ENCODE peak calls at places on chromosomes 16 and 17, in ten cellular contexts. One of them, this sample, is unnamed.

GRCh38 chr17:17108681-17109049 is 66.4 kb downstream of the MPRIP start:
- DNase-seq in mammary epithelial cell: no peak
- DNase-seq in ELR: no peak
- DNase-seq in sigmoid colon: no peak
- DNase-seq in stimulated activated CD8-positive, alpha-beta memory T cell treated with anti-CD3 and anti-CD28 coated beads, Interleukin-4, amount 100 ng/mL, for 48 hours: no peak
- DNase-seq in stimulated activated CD4-positive, alpha-beta T cell treated with anti-CD3 and anti-CD28 coated beads, Interleukin-1b, Interleukin-23, amount 100 ng/mL, for 4 hours: no peak
- DNase-seq in activated CD4-positive, alpha-beta T cell treated with anti-CD3 and anti-CD28 coated beads, Interleukin-2, amount 10 ng/mL, durations not matched to agents 7 days and 5 days: no peak
- DNase-seq in caudate nucleus: peak
- DNase-seq in adipocyte: peak
- DNase-seq in hippocampal formation: peak
- DNase-seq in this sample: no peak

GRCh38 chr17:45018514-45019176 is 32.8 kb downstream of the DCAKD start:
- DNase-seq in mammary epithelial cell: no peak
- DNase-seq in ELR: peak
- DNase-seq in sigmoid colon: no peak
- DNase-seq in stimulated activated CD8-positive, alpha-beta memory T cell treated with anti-CD3 and anti-CD28 coated beads, Interleukin-4, amount 100 ng/mL, for 48 hours: peak
- DNase-seq in stimulated activated CD4-positive, alpha-beta T cell treated with anti-CD3 and anti-CD28 coated beads, Interleukin-1b, Interleukin-23, amount 100 ng/mL, for 4 hours: no peak
- DNase-seq in activated CD4-positive, alpha-beta T cell treated with anti-CD3 and anti-CD28 coated beads, Interleukin-2, amount 10 ng/mL, durations not matched to agents 7 days and 5 days: no peak
- DNase-seq in caudate nucleus: no peak
- DNase-seq in adipocyte: peak
- DNase-seq in hippocampal formation: no peak
- DNase-seq in this sample: no peak

GRCh38 chr17:2957631-2958286 is 105.6 kb downstream of the OR1D5 start:
- DNase-seq in mammary epithelial cell: no peak
- DNase-seq in ELR: no peak
- DNase-seq in sigmoid colon: peak
- DNase-seq in stimulated activated CD8-positive, alpha-beta memory T cell treated with anti-CD3 and anti-CD28 coated beads, Interleukin-4, amount 100 ng/mL, for 48 hours: no peak
- DNase-seq in stimulated activated CD4-positive, alpha-beta T cell treated with anti-CD3 and anti-CD28 coated beads, Interleukin-1b, Interleukin-23, amount 100 ng/mL, for 4 hours: no peak
- DNase-seq in activated CD4-positive, alpha-beta T cell treated with anti-CD3 and anti-CD28 coated beads, Interleukin-2, amount 10 ng/mL, durations not matched to agents 7 days and 5 days: no peak
- DNase-seq in caudate nucleus: no peak
- DNase-seq in adipocyte: no peak
- DNase-seq in hippocampal formation: no peak
- DNase-seq in this sample: peak

GRCh38 chr16:23948949-23949392 is 113.2 kb downstream of the PRKCB start:
- DNase-seq in mammary epithelial cell: no peak
- DNase-seq in ELR: no peak
- DNase-seq in sigmoid colon: no peak
- DNase-seq in stimulated activated CD8-positive, alpha-beta memory T cell treated with anti-CD3 and anti-CD28 coated beads, Interleukin-4, amount 100 ng/mL, for 48 hours: peak
- DNase-seq in stimulated activated CD4-positive, alpha-beta T cell treated with anti-CD3 and anti-CD28 coated beads, Interleukin-1b, Interleukin-23, amount 100 ng/mL, for 4 hours: peak
- DNase-seq in activated CD4-positive, alpha-beta T cell treated with anti-CD3 and anti-CD28 coated beads, Interleukin-2, amount 10 ng/mL, durations not matched to agents 7 days and 5 days: peak
- DNase-seq in caudate nucleus: no peak
- DNase-seq in adipocyte: no peak
- DNase-seq in hippocampal formation: no peak
- DNase-seq in this sample: peak

GRCh38 chr17:51422634-51423033 is 162.3 kb downstream of the UTP18 start:
- DNase-seq in mammary epithelial cell: no peak
- DNase-seq in ELR: no peak
- DNase-seq in sigmoid colon: no peak
- DNase-seq in stimulated activated CD8-positive, alpha-beta memory T cell treated with anti-CD3 and anti-CD28 coated beads, Interleukin-4, amount 100 ng/mL, for 48 hours: no peak
- DNase-seq in stimulated activated CD4-positive, alpha-beta T cell treated with anti-CD3 and anti-CD28 coated beads, Interleukin-1b, Interleukin-23, amount 100 ng/mL, for 4 hours: no peak
- DNase-seq in activated CD4-positive, alpha-beta T cell treated with anti-CD3 and anti-CD28 coated beads, Interleukin-2, amount 10 ng/mL, durations not matched to agents 7 days and 5 days: no peak
- DNase-seq in caudate nucleus: no peak
- DNase-seq in adipocyte: no peak
- DNase-seq in hippocampal formation: no peak
- DNase-seq in this sample: no peak

GRCh38 chr17:78647030-78647429 is 69.8 kb upstream of the DNAH17 start:
- DNase-seq in mammary epithelial cell: no peak
- DNase-seq in ELR: no peak
- DNase-seq in sigmoid colon: peak
- DNase-seq in stimulated activated CD8-positive, alpha-beta memory T cell treated with anti-CD3 and anti-CD28 coated beads, Interleukin-4, amount 100 ng/mL, for 48 hours: no peak
- DNase-seq in stimulated activated CD4-positive, alpha-beta T cell treated with anti-CD3 and anti-CD28 coated beads, Interleukin-1b, Interleukin-23, amount 100 ng/mL, for 4 hours: no peak
- DNase-seq in activated CD4-positive, alpha-beta T cell treated with anti-CD3 and anti-CD28 coated beads, Interleukin-2, amount 10 ng/mL, durations not matched to agents 7 days and 5 days: no peak
- DNase-seq in caudate nucleus: no peak
- DNase-seq in adipocyte: no peak
- DNase-seq in hippocampal formation: no peak
- DNase-seq in this sample: no peak

GRCh38 chr17:41771389-41772206 is 14.9 kb downstream of the JUP start:
- DNase-seq in mammary epithelial cell: no peak
- DNase-seq in ELR: no peak
- DNase-seq in sigmoid colon: no peak
- DNase-seq in stimulated activated CD8-positive, alpha-beta memory T cell treated with anti-CD3 and anti-CD28 coated beads, Interleukin-4, amount 100 ng/mL, for 48 hours: no peak
- DNase-seq in stimulated activated CD4-positive, alpha-beta T cell treated with anti-CD3 and anti-CD28 coated beads, Interleukin-1b, Interleukin-23, amount 100 ng/mL, for 4 hours: no peak
- DNase-seq in activated CD4-positive, alpha-beta T cell treated with anti-CD3 and anti-CD28 coated beads, Interleukin-2, amount 10 ng/mL, durations not matched to agents 7 days and 5 days: no peak
- DNase-seq in caudate nucleus: no peak
- DNase-seq in adipocyte: no peak
- DNase-seq in hippocampal formation: no peak
- DNase-seq in this sample: no peak

GRCh38 chr17:78206298-78206697 is 7.8 kb upstream of the BIRC5 start:
- DNase-seq in mammary epithelial cell: no peak
- DNase-seq in ELR: no peak
- DNase-seq in sigmoid colon: no peak
- DNase-seq in stimulated activated CD8-positive, alpha-beta memory T cell treated with anti-CD3 and anti-CD28 coated beads, Interleukin-4, amount 100 ng/mL, for 48 hours: no peak
- DNase-seq in stimulated activated CD4-positive, alpha-beta T cell treated with anti-CD3 and anti-CD28 coated beads, Interleukin-1b, Interleukin-23, amount 100 ng/mL, for 4 hours: no peak
- DNase-seq in activated CD4-positive, alpha-beta T cell treated with anti-CD3 and anti-CD28 coated beads, Interleukin-2, amount 10 ng/mL, durations not matched to agents 7 days and 5 days: no peak
- DNase-seq in caudate nucleus: no peak
- DNase-seq in adipocyte: no peak
- DNase-seq in hippocampal formation: no peak
- DNase-seq in this sample: no peak

GRCh38 chr17:77437017-77437416 is 296.2 kb downstream of the SEC14L1 start:
- DNase-seq in mammary epithelial cell: no peak
- DNase-seq in ELR: no peak
- DNase-seq in sigmoid colon: peak
- DNase-seq in stimulated activated CD8-positive, alpha-beta memory T cell treated with anti-CD3 and anti-CD28 coated beads, Interleukin-4, amount 100 ng/mL, for 48 hours: no peak
- DNase-seq in stimulated activated CD4-positive, alpha-beta T cell treated with anti-CD3 and anti-CD28 coated beads, Interleukin-1b, Interleukin-23, amount 100 ng/mL, for 4 hours: no peak
- DNase-seq in activated CD4-positive, alpha-beta T cell treated with anti-CD3 and anti-CD28 coated beads, Interleukin-2, amount 10 ng/mL, durations not matched to agents 7 days and 5 days: no peak
- DNase-seq in caudate nucleus: no peak
- DNase-seq in adipocyte: peak
- DNase-seq in hippocampal formation: peak
- DNase-seq in this sample: peak

GRCh38 chr17:80803451-80804428 is 187.9 kb upstream of the CHMP6 start:
- DNase-seq in mammary epithelial cell: no peak
- DNase-seq in ELR: no peak
- DNase-seq in sigmoid colon: no peak
- DNase-seq in stimulated activated CD8-positive, alpha-beta memory T cell treated with anti-CD3 and anti-CD28 coated beads, Interleukin-4, amount 100 ng/mL, for 48 hours: no peak
- DNase-seq in stimulated activated CD4-positive, alpha-beta T cell treated with anti-CD3 and anti-CD28 coated beads, Interleukin-1b, Interleukin-23, amount 100 ng/mL, for 4 hours: no peak
- DNase-seq in activated CD4-positive, alpha-beta T cell treated with anti-CD3 and anti-CD28 coated beads, Interleukin-2, amount 10 ng/mL, durations not matched to agents 7 days and 5 days: no peak
- DNase-seq in caudate nucleus: no peak
- DNase-seq in adipocyte: no peak
- DNase-seq in hippocampal formation: no peak
- DNase-seq in this sample: no peak

GRCh38 chr17:29565643-29566472 is 979 bp downstream of the ABHD15 start:
- DNase-seq in mammary epithelial cell: no peak
- DNase-seq in ELR: no peak
- DNase-seq in sigmoid colon: peak
- DNase-seq in stimulated activated CD8-positive, alpha-beta memory T cell treated with anti-CD3 and anti-CD28 coated beads, Interleukin-4, amount 100 ng/mL, for 48 hours: peak
- DNase-seq in stimulated activated CD4-positive, alpha-beta T cell treated with anti-CD3 and anti-CD28 coated beads, Interleukin-1b, Interleukin-23, amount 100 ng/mL, for 4 hours: peak
- DNase-seq in activated CD4-positive, alpha-beta T cell treated with anti-CD3 and anti-CD28 coated beads, Interleukin-2, amount 10 ng/mL, durations not matched to agents 7 days and 5 days: peak
- DNase-seq in caudate nucleus: no peak
- DNase-seq in adipocyte: no peak
- DNase-seq in hippocampal formation: no peak
- DNase-seq in this sample: peak

GRCh38 chr16:4900750-4901149 is 36.2 kb downstream of the PPL start:
- DNase-seq in mammary epithelial cell: no peak
- DNase-seq in ELR: no peak
- DNase-seq in sigmoid colon: no peak
- DNase-seq in stimulated activated CD8-positive, alpha-beta memory T cell treated with anti-CD3 and anti-CD28 coated beads, Interleukin-4, amount 100 ng/mL, for 48 hours: no peak
- DNase-seq in stimulated activated CD4-positive, alpha-beta T cell treated with anti-CD3 and anti-CD28 coated beads, Interleukin-1b, Interleukin-23, amount 100 ng/mL, for 4 hours: no peak
- DNase-seq in activated CD4-positive, alpha-beta T cell treated with anti-CD3 and anti-CD28 coated beads, Interleukin-2, amount 10 ng/mL, durations not matched to agents 7 days and 5 days: no peak
- DNase-seq in caudate nucleus: no peak
- DNase-seq in adipocyte: no peak
- DNase-seq in hippocampal formation: no peak
- DNase-seq in this sample: no peak

GRCh38 chr17:40106089-40106759 is 5.8 kb upstream of the NR1D1 start:
- DNase-seq in mammary epithelial cell: no peak
- DNase-seq in ELR: no peak
- DNase-seq in sigmoid colon: no peak
- DNase-seq in stimulated activated CD8-positive, alpha-beta memory T cell treated with anti-CD3 and anti-CD28 coated beads, Interleukin-4, amount 100 ng/mL, for 48 hours: no peak
- DNase-seq in stimulated activated CD4-positive, alpha-beta T cell treated with anti-CD3 and anti-CD28 coated beads, Interleukin-1b, Interleukin-23, amount 100 ng/mL, for 4 hours: no peak
- DNase-seq in activated CD4-positive, alpha-beta T cell treated with anti-CD3 and anti-CD28 coated beads, Interleukin-2, amount 10 ng/mL, durations not matched to agents 7 days and 5 days: no peak
- DNase-seq in caudate nucleus: no peak
- DNase-seq in adipocyte: no peak
- DNase-seq in hippocampal formation: no peak
- DNase-seq in this sample: no peak

GRCh38 chr17:51258756-51259573 is 884 bp downstream of the MBTD1 start:
- DNase-seq in mammary epithelial cell: peak
- DNase-seq in ELR: peak
- DNase-seq in sigmoid colon: peak
- DNase-seq in stimulated activated CD8-positive, alpha-beta memory T cell treated with anti-CD3 and anti-CD28 coated beads, Interleukin-4, amount 100 ng/mL, for 48 hours: peak
- DNase-seq in stimulated activated CD4-positive, alpha-beta T cell treated with anti-CD3 and anti-CD28 coated beads, Interleukin-1b, Interleukin-23, amount 100 ng/mL, for 4 hours: no peak
- DNase-seq in activated CD4-positive, alpha-beta T cell treated with anti-CD3 and anti-CD28 coated beads, Interleukin-2, amount 10 ng/mL, durations not matched to agents 7 days and 5 days: no peak
- DNase-seq in caudate nucleus: no peak
- DNase-seq in adipocyte: peak
- DNase-seq in hippocampal formation: no peak
- DNase-seq in this sample: peak

GRCh38 chr16:14490281-14490680 is 139.8 kb downstream of the PARN start:
- DNase-seq in mammary epithelial cell: no peak
- DNase-seq in ELR: no peak
- DNase-seq in sigmoid colon: no peak
- DNase-seq in stimulated activated CD8-positive, alpha-beta memory T cell treated with anti-CD3 and anti-CD28 coated beads, Interleukin-4, amount 100 ng/mL, for 48 hours: no peak
- DNase-seq in stimulated activated CD4-positive, alpha-beta T cell treated with anti-CD3 and anti-CD28 coated beads, Interleukin-1b, Interleukin-23, amount 100 ng/mL, for 4 hours: no peak
- DNase-seq in activated CD4-positive, alpha-beta T cell treated with anti-CD3 and anti-CD28 coated beads, Interleukin-2, amount 10 ng/mL, durations not matched to agents 7 days and 5 days: no peak
- DNase-seq in caudate nucleus: no peak
- DNase-seq in adipocyte: no peak
- DNase-seq in hippocampal formation: no peak
- DNase-seq in this sample: no peak

GRCh38 chr16:3013491-3013951 is 798 bp downstream of the CLDN9 start:
- DNase-seq in mammary epithelial cell: no peak
- DNase-seq in ELR: peak
- DNase-seq in sigmoid colon: no peak
- DNase-seq in stimulated activated CD8-positive, alpha-beta memory T cell treated with anti-CD3 and anti-CD28 coated beads, Interleukin-4, amount 100 ng/mL, for 48 hours: no peak
- DNase-seq in stimulated activated CD4-positive, alpha-beta T cell treated with anti-CD3 and anti-CD28 coated beads, Interleukin-1b, Interleukin-23, amount 100 ng/mL, for 4 hours: no peak
- DNase-seq in activated CD4-positive, alpha-beta T cell treated with anti-CD3 and anti-CD28 coated beads, Interleukin-2, amount 10 ng/mL, durations not matched to agents 7 days and 5 days: no peak
- DNase-seq in caudate nucleus: no peak
- DNase-seq in adipocyte: no peak
- DNase-seq in hippocampal formation: no peak
- DNase-seq in this sample: no peak

GRCh38 chr17:79252886-79253285 is 178.3 kb downstream of the ENGASE start:
- DNase-seq in mammary epithelial cell: no peak
- DNase-seq in ELR: no peak
- DNase-seq in sigmoid colon: no peak
- DNase-seq in stimulated activated CD8-positive, alpha-beta memory T cell treated with anti-CD3 and anti-CD28 coated beads, Interleukin-4, amount 100 ng/mL, for 48 hours: no peak
- DNase-seq in stimulated activated CD4-positive, alpha-beta T cell treated with anti-CD3 and anti-CD28 coated beads, Interleukin-1b, Interleukin-23, amount 100 ng/mL, for 4 hours: no peak
- DNase-seq in activated CD4-positive, alpha-beta T cell treated with anti-CD3 and anti-CD28 coated beads, Interleukin-2, amount 10 ng/mL, durations not matched to agents 7 days and 5 days: no peak
- DNase-seq in caudate nucleus: no peak
- DNase-seq in adipocyte: no peak
- DNase-seq in hippocampal formation: no peak
- DNase-seq in this sample: no peak

GRCh38 chr16:69106491-69107291 is 1.2 kb downstream of the HAS3 start:
- DNase-seq in mammary epithelial cell: peak
- DNase-seq in ELR: peak
- DNase-seq in sigmoid colon: no peak
- DNase-seq in stimulated activated CD8-positive, alpha-beta memory T cell treated with anti-CD3 and anti-CD28 coated beads, Interleukin-4, amount 100 ng/mL, for 48 hours: peak
- DNase-seq in stimulated activated CD4-positive, alpha-beta T cell treated with anti-CD3 and anti-CD28 coated beads, Interleukin-1b, Interleukin-23, amount 100 ng/mL, for 4 hours: no peak
- DNase-seq in activated CD4-positive, alpha-beta T cell treated with anti-CD3 and anti-CD28 coated beads, Interleukin-2, amount 10 ng/mL, durations not matched to agents 7 days and 5 days: no peak
- DNase-seq in caudate nucleus: no peak
- DNase-seq in adipocyte: no peak
- DNase-seq in hippocampal formation: no peak
- DNase-seq in this sample: no peak

GRCh38 chr17:9644910-9645751 is at the start of gene USP43:
- DNase-seq in mammary epithelial cell: peak
- DNase-seq in ELR: peak
- DNase-seq in sigmoid colon: no peak
- DNase-seq in stimulated activated CD8-positive, alpha-beta memory T cell treated with anti-CD3 and anti-CD28 coated beads, Interleukin-4, amount 100 ng/mL, for 48 hours: peak
- DNase-seq in stimulated activated CD4-positive, alpha-beta T cell treated with anti-CD3 and anti-CD28 coated beads, Interleukin-1b, Interleukin-23, amount 100 ng/mL, for 4 hours: peak
- DNase-seq in activated CD4-positive, alpha-beta T cell treated with anti-CD3 and anti-CD28 coated beads, Interleukin-2, amount 10 ng/mL, durations not matched to agents 7 days and 5 days: peak
- DNase-seq in caudate nucleus: no peak
- DNase-seq in adipocyte: peak
- DNase-seq in hippocampal formation: no peak
- DNase-seq in this sample: peak

GRCh38 chr17:4535667-4536258 is 19.4 kb downstream of the MYBBP1A start:
- DNase-seq in mammary epithelial cell: no peak
- DNase-seq in ELR: no peak
- DNase-seq in sigmoid colon: no peak
- DNase-seq in stimulated activated CD8-positive, alpha-beta memory T cell treated with anti-CD3 and anti-CD28 coated beads, Interleukin-4, amount 100 ng/mL, for 48 hours: no peak
- DNase-seq in stimulated activated CD4-positive, alpha-beta T cell treated with anti-CD3 and anti-CD28 coated beads, Interleukin-1b, Interleukin-23, amount 100 ng/mL, for 4 hours: no peak
- DNase-seq in activated CD4-positive, alpha-beta T cell treated with anti-CD3 and anti-CD28 coated beads, Interleukin-2, amount 10 ng/mL, durations not matched to agents 7 days and 5 days: no peak
- DNase-seq in caudate nucleus: no peak
- DNase-seq in adipocyte: no peak
- DNase-seq in hippocampal formation: no peak
- DNase-seq in this sample: no peak

GRCh38 chr17:30137158-30137557 is 20.5 kb downstream of the NSRP1 start:
- DNase-seq in mammary epithelial cell: no peak
- DNase-seq in ELR: no peak
- DNase-seq in sigmoid colon: no peak
- DNase-seq in stimulated activated CD8-positive, alpha-beta memory T cell treated with anti-CD3 and anti-CD28 coated beads, Interleukin-4, amount 100 ng/mL, for 48 hours: no peak
- DNase-seq in stimulated activated CD4-positive, alpha-beta T cell treated with anti-CD3 and anti-CD28 coated beads, Interleukin-1b, Interleukin-23, amount 100 ng/mL, for 4 hours: no peak
- DNase-seq in activated CD4-positive, alpha-beta T cell treated with anti-CD3 and anti-CD28 coated beads, Interleukin-2, amount 10 ng/mL, durations not matched to agents 7 days and 5 days: no peak
- DNase-seq in caudate nucleus: no peak
- DNase-seq in adipocyte: no peak
- DNase-seq in hippocampal formation: no peak
- DNase-seq in this sample: no peak

GRCh38 chr16:52463904-52464303 is 83.0 kb downstream of the TOX3 start:
- DNase-seq in mammary epithelial cell: no peak
- DNase-seq in ELR: no peak
- DNase-seq in sigmoid colon: no peak
- DNase-seq in stimulated activated CD8-positive, alpha-beta memory T cell treated with anti-CD3 and anti-CD28 coated beads, Interleukin-4, amount 100 ng/mL, for 48 hours: no peak
- DNase-seq in stimulated activated CD4-positive, alpha-beta T cell treated with anti-CD3 and anti-CD28 coated beads, Interleukin-1b, Interleukin-23, amount 100 ng/mL, for 4 hours: no peak
- DNase-seq in activated CD4-positive, alpha-beta T cell treated with anti-CD3 and anti-CD28 coated beads, Interleukin-2, amount 10 ng/mL, durations not matched to agents 7 days and 5 days: no peak
- DNase-seq in caudate nucleus: no peak
- DNase-seq in adipocyte: no peak
- DNase-seq in hippocampal formation: no peak
- DNase-seq in this sample: no peak

GRCh38 chr17:67810464-67810863 is 14.8 kb upstream of the BPTF start:
- DNase-seq in mammary epithelial cell: no peak
- DNase-seq in ELR: no peak
- DNase-seq in sigmoid colon: no peak
- DNase-seq in stimulated activated CD8-positive, alpha-beta memory T cell treated with anti-CD3 and anti-CD28 coated beads, Interleukin-4, amount 100 ng/mL, for 48 hours: no peak
- DNase-seq in stimulated activated CD4-positive, alpha-beta T cell treated with anti-CD3 and anti-CD28 coated beads, Interleukin-1b, Interleukin-23, amount 100 ng/mL, for 4 hours: no peak
- DNase-seq in activated CD4-positive, alpha-beta T cell treated with anti-CD3 and anti-CD28 coated beads, Interleukin-2, amount 10 ng/mL, durations not matched to agents 7 days and 5 days: no peak
- DNase-seq in caudate nucleus: no peak
- DNase-seq in adipocyte: no peak
- DNase-seq in hippocampal formation: no peak
- DNase-seq in this sample: no peak

GRCh38 chr17:78535285-78536197 is 41.7 kb downstream of the DNAH17 start:
- DNase-seq in mammary epithelial cell: peak
- DNase-seq in ELR: peak
- DNase-seq in sigmoid colon: peak
- DNase-seq in stimulated activated CD8-positive, alpha-beta memory T cell treated with anti-CD3 and anti-CD28 coated beads, Interleukin-4, amount 100 ng/mL, for 48 hours: no peak
- DNase-seq in stimulated activated CD4-positive, alpha-beta T cell treated with anti-CD3 and anti-CD28 coated beads, Interleukin-1b, Interleukin-23, amount 100 ng/mL, for 4 hours: no peak
- DNase-seq in activated CD4-positive, alpha-beta T cell treated with anti-CD3 and anti-CD28 coated beads, Interleukin-2, amount 10 ng/mL, durations not matched to agents 7 days and 5 days: peak
- DNase-seq in caudate nucleus: no peak
- DNase-seq in adipocyte: no peak
- DNase-seq in hippocampal formation: no peak
- DNase-seq in this sample: peak

GRCh38 chr17:52106638-52107261 is 51.8 kb downstream of the CA10 start:
- DNase-seq in mammary epithelial cell: peak
- DNase-seq in ELR: peak
- DNase-seq in sigmoid colon: no peak
- DNase-seq in stimulated activated CD8-positive, alpha-beta memory T cell treated with anti-CD3 and anti-CD28 coated beads, Interleukin-4, amount 100 ng/mL, for 48 hours: peak
- DNase-seq in stimulated activated CD4-positive, alpha-beta T cell treated with anti-CD3 and anti-CD28 coated beads, Interleukin-1b, Interleukin-23, amount 100 ng/mL, for 4 hours: peak
- DNase-seq in activated CD4-positive, alpha-beta T cell treated with anti-CD3 and anti-CD28 coated beads, Interleukin-2, amount 10 ng/mL, durations not matched to agents 7 days and 5 days: peak
- DNase-seq in caudate nucleus: no peak
- DNase-seq in adipocyte: peak
- DNase-seq in hippocampal formation: peak
- DNase-seq in this sample: peak

GRCh38 chr16:88924834-88925539 is 52.0 kb downstream of the CBFA2T3 start:
- DNase-seq in mammary epithelial cell: peak
- DNase-seq in ELR: peak
- DNase-seq in sigmoid colon: no peak
- DNase-seq in stimulated activated CD8-positive, alpha-beta memory T cell treated with anti-CD3 and anti-CD28 coated beads, Interleukin-4, amount 100 ng/mL, for 48 hours: peak
- DNase-seq in stimulated activated CD4-positive, alpha-beta T cell treated with anti-CD3 and anti-CD28 coated beads, Interleukin-1b, Interleukin-23, amount 100 ng/mL, for 4 hours: no peak
- DNase-seq in activated CD4-positive, alpha-beta T cell treated with anti-CD3 and anti-CD28 coated beads, Interleukin-2, amount 10 ng/mL, durations not matched to agents 7 days and 5 days: no peak
- DNase-seq in caudate nucleus: no peak
- DNase-seq in adipocyte: peak
- DNase-seq in hippocampal formation: no peak
- DNase-seq in this sample: no peak

GRCh38 chr17:36858119-36859002 is 78.9 kb upstream of the LHX1 start:
- DNase-seq in mammary epithelial cell: peak
- DNase-seq in ELR: peak
- DNase-seq in sigmoid colon: no peak
- DNase-seq in stimulated activated CD8-positive, alpha-beta memory T cell treated with anti-CD3 and anti-CD28 coated beads, Interleukin-4, amount 100 ng/mL, for 48 hours: no peak
- DNase-seq in stimulated activated CD4-positive, alpha-beta T cell treated with anti-CD3 and anti-CD28 coated beads, Interleukin-1b, Interleukin-23, amount 100 ng/mL, for 4 hours: no peak
- DNase-seq in activated CD4-positive, alpha-beta T cell treated with anti-CD3 and anti-CD28 coated beads, Interleukin-2, amount 10 ng/mL, durations not matched to agents 7 days and 5 days: no peak
- DNase-seq in caudate nucleus: no peak
- DNase-seq in adipocyte: no peak
- DNase-seq in hippocampal formation: no peak
- DNase-seq in this sample: no peak

GRCh38 chr17:1644493-1645206 is 882 bp downstream of the SCARF1 start:
- DNase-seq in mammary epithelial cell: peak
- DNase-seq in ELR: peak
- DNase-seq in sigmoid colon: no peak
- DNase-seq in stimulated activated CD8-positive, alpha-beta memory T cell treated with anti-CD3 and anti-CD28 coated beads, Interleukin-4, amount 100 ng/mL, for 48 hours: peak
- DNase-seq in stimulated activated CD4-positive, alpha-beta T cell treated with anti-CD3 and anti-CD28 coated beads, Interleukin-1b, Interleukin-23, amount 100 ng/mL, for 4 hours: no peak
- DNase-seq in activated CD4-positive, alpha-beta T cell treated with anti-CD3 and anti-CD28 coated beads, Interleukin-2, amount 10 ng/mL, durations not matched to agents 7 days and 5 days: no peak
- DNase-seq in caudate nucleus: no peak
- DNase-seq in adipocyte: no peak
- DNase-seq in hippocampal formation: no peak
- DNase-seq in this sample: peak